ENCODE peak calls at places on chromosome 13, in eight cellular contexts. H, Z, P, E, M, I, J and V are unnamed samples.

GRCh38 chr13:113323869-113324268 is 26.8 kb downstream of the LAMP1 start:
- DNase-seq in E (no peak), H (no peak), P (no peak), I (no peak), Z (no peak), J (no peak), M (no peak), V (no peak)

GRCh38 chr13:113903361-113903760 is 39.5 kb upstream of the GAS6 start:
- DNase-seq in M (no peak), I (no peak), H (no peak), Z (peak; percentile 83), E (peak; percentile 73), J (no peak), P (peak; percentile 22), V (no peak)

GRCh38 chr13:80497439-80497838 is 156.5 kb upstream of the SPRY2 start:
- DNase-seq in P (no peak), H (no peak), M (no peak), E (no peak), I (no peak), Z (no peak), J (no peak), V (no peak)

GRCh38 chr13:24865158-24865557 is 101.2 kb downstream of the RNF17 start:
- DNase-seq in P (no peak), I (no peak), H (no peak), Z (no peak), M (no peak), J (no peak), E (no peak), V (no peak)

GRCh38 chr13:100984349-100984748 is 309.8 kb upstream of the TMTC4 start:
- DNase-seq in P (no peak), H (no peak), I (no peak), M (no peak), Z (no peak), J (no peak), E (no peak), V (no peak)

GRCh38 chr13:111460548-111461444 is 140.4 kb downstream of the TEX29 start:
- DNase-seq in I (peak; percentile 15), H (no peak), J (peak; percentile 59), P (no peak), M (no peak), Z (peak; percentile 33), E (peak; percentile 23), V (no peak)

GRCh38 chr13:100728201-100728600 is 53.6 kb upstream of the TMTC4 start:
- DNase-seq in J (no peak), H (no peak), Z (no peak), P (no peak), E (no peak), I (no peak), M (no peak), V (no peak)

GRCh38 chr13:44155422-44156293 is 218.0 kb upstream of the SERP2 start:
- DNase-seq in J (no peak), H (no peak), E (peak; percentile 45), Z (peak; percentile 47), P (peak; percentile 76), M (peak; percentile 26), I (no peak), V (no peak)

GRCh38 chr13:80979035-80979641 is 638.2 kb upstream of the SPRY2 start:
- DNase-seq in H (no peak), I (peak; percentile 12), J (peak; percentile 45), P (peak; percentile 42), M (peak; percentile 1), E (no peak), Z (peak; percentile 61), V (peak; percentile 42)

GRCh38 chr13:93740334-93740733 is 513.7 kb downstream of the GPC6 start:
- DNase-seq in M (no peak), J (no peak), H (no peak), P (no peak), Z (peak; percentile 34), E (no peak), I (no peak), V (no peak)

GRCh38 chr13:33775339-33776108 is 42.4 kb upstream of the RFC3 start:
- DNase-seq in M (no peak), Z (no peak), P (no peak), J (no peak), E (no peak), I (no peak), H (no peak), V (no peak)

GRCh38 chr13:46964789-46965527 is 68.1 kb upstream of the HTR2A start:
- DNase-seq in P (no peak), M (peak; percentile 32), I (peak; percentile 38), H (no peak), J (no peak), E (no peak), Z (peak; percentile 55), V (no peak)

GRCh38 chr13:41107584-41108014 is 25.0 kb downstream of the KBTBD6 start:
- DNase-seq in E (no peak), M (no peak), Z (no peak), H (no peak), J (no peak), I (no peak), P (no peak), V (no peak)

DNA sequence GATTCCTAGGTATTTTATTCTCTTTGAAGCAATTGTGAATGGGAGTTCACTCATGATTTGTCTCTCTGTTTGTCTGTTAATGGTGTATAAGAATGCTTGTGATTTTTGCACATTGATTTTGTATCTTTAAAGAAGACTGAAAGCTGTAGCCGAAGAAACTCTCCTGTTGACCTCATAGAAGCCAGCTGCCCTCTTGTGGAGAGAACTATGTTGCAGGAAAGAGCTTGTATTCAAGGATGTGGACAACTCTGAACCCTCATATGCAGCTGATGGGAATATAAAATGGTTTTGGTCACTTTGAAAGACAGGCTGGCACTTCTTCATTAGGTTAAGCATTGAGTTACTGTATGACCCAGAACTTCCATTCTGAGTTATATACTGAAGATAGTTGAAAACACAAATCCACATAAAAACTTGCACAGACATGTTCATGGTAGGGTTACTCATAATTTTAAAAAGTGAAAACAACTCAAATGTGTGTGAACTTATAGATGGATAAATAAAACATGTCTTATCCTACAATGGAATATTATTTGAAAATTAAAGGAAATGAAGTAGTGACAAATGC is 65.8 kb upstream of the SLITRK6 start:
- DNase-seq in M (no peak), E (no peak), I (no peak), H (no peak), P (no peak), Z (peak; percentile 3), J (peak; percentile 54), V (no peak)
- TF ChIP-seq CTCF in M (peak; percentile 17), E (no peak), I (no peak), H (no peak), P (no peak), Z (peak; percentile 68), J (peak; percentile 18), V (no peak)

GRCh38 chr13:30790592-30790991 is 55.2 kb downstream of the ALOX5AP start:
- DNase-seq in Z (no peak), P (no peak), E (no peak), M (no peak), J (no peak), I (no peak), H (no peak), V (no peak)

GRCh38 chr13:30789360-30789862 is 54.1 kb downstream of the ALOX5AP start:
- DNase-seq in P (no peak), J (no peak), E (no peak), M (no peak), I (no peak), Z (no peak), H (no peak), V (peak; percentile 52)

GRCh38 chr13:30796132-30796832 is 60.9 kb downstream of the ALOX5AP start:
- DNase-seq in Z (peak; percentile 80), I (no peak), E (peak; percentile 68), J (no peak), P (no peak), M (no peak), H (no peak), V (no peak)

GRCh38 chr13:30791354-30791921 is 56.1 kb downstream of the ALOX5AP start:
- DNase-seq in J (no peak), H (no peak), M (no peak), E (no peak), P (no peak), I (peak; percentile 84), Z (peak; percentile 55), V (no peak)

DNA sequence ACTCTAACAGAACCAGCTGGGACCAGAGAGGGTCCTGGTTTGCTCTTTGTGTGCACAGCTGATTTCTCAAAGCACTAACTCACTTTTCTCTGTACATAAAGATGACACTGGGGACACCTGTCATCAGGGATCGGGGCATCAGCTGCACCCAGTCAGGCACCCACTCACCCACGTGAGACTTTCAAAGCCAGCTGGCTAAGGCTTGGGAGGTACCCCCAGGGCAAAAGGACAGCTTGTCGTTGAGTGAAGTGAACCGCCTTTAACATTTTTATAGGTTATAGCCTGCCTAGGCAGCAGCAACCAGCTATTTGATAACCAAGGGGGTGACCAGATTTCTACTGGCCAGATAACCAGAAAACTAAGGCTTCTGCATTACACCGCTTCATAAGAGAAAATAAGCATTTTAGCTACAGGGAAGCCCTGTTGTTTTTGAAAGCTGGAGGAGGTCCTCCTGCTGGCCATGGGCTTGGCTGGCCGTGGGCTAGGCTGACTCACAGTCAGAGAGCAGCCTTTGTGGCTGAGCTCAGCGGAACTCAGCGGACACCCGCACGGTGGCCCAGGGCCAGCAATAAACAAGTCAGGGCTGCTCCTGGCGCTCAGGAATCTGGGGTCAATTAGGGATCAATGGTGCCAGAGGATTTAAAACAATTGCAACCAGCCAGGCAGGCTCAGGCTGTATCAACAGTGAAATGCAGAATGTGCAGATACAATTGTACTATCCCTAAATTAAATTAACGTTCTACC is 57.1 kb downstream of the ALOX5AP start:
- DNase-seq in Z (peak; percentile 97), I (peak; percentile 83), E (peak; percentile 91), M (peak; percentile 72), P (peak; percentile 55), H (no peak), J (no peak), V (no peak)
- TF ChIP-seq CTCF in Z (peak; percentile 72), I (peak; percentile 55), E (no peak), M (peak; percentile 79), P (no peak), H (no peak), J (no peak), V (no peak)

DNA sequence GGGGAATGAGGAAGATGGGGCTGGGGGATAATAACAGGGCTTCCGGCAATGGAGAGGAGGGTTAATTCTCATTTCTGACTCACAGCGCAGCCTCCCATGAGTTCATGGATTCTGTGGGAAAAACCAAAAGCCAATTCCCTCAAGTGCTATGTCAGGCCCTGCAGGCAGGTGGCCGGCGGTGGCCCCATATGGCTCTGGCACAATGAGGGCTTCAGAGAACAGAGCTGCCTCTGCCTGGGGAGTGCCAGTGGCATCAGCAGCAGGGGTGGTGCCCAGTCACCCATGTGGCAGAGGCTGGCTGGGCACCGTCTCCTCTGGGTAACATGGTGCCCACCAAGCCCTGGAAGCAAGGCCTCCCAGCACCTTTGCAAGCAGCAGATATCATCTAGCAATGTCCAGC is 69.1 kb downstream of the ALOX5AP start:
- DNase-seq in J (peak; percentile 15), H (no peak), Z (no peak), E (no peak), I (no peak), P (no peak), M (no peak), V (no peak)
- TF ChIP-seq CTCF in J (peak; percentile 42), H (no peak), Z (peak; percentile 16), E (no peak), I (peak; percentile 31), P (no peak), M (peak; percentile 23), V (no peak)

GRCh38 chr13:78131811-78132210 is 213.2 kb upstream of the EDNRB start:
- DNase-seq in P (no peak), H (no peak), M (no peak), I (no peak), E (no peak), Z (no peak), J (no peak), V (no peak)
- TF ChIP-seq CTCF in P (no peak), H (no peak), M (peak; percentile 35), I (peak; percentile 9), E (no peak), Z (peak; percentile 45), J (peak; percentile 43), V (peak; percentile 35)

GRCh38 chr13:110107568-110108347 is 199.2 kb downstream of the COL4A1 start:
- DNase-seq in Z (no peak), I (no peak), J (peak; percentile 53), H (no peak), E (no peak), P (peak; percentile 23), M (no peak), V (no peak)
- TF ChIP-seq CTCF in Z (no peak), I (peak; percentile 27), J (peak; percentile 24), H (no peak), E (no peak), P (no peak), M (peak; percentile 15), V (no peak)